ENCODE peak calls at places on chromosome 16, in ten cellular contexts. One of them, this sample, is unnamed.

GRCh38 chr16:27436065-27436464 is 34.1 kb downstream of the IL21R start:
- DNase-seq in thoracic aorta: no peak
- DNase-seq in activated CD8-positive, alpha-beta T cell treated with anti-CD3 and anti-CD28 coated beads, Interleukin-2, amount 10 ng/mL, durations not matched to agents 7 days and 5 days: peak; percentile 16
- DNase-seq in astrocyte of the cerebellum: no peak
- DNase-seq in C1 segment of cervical spinal cord: no peak
- DNase-seq in AG04450: no peak
- DNase-seq in Peyer's patch: peak; percentile 27
- DNase-seq in HAP-1: no peak
- DNase-seq in GM03348: no peak
- DNase-seq in M059J: no peak
- DNase-seq in this sample: peak; percentile 13

GRCh38 chr16:75108792-75109731 is 7.5 kb downstream of the LDHD start:
- DNase-seq in thoracic aorta: peak; percentile 85
- DNase-seq in activated CD8-positive, alpha-beta T cell treated with anti-CD3 and anti-CD28 coated beads, Interleukin-2, amount 10 ng/mL, durations not matched to agents 7 days and 5 days: peak; percentile 57
- DNase-seq in astrocyte of the cerebellum: peak; percentile 83
- DNase-seq in C1 segment of cervical spinal cord: peak; percentile 74
- DNase-seq in AG04450: peak; percentile 79
- DNase-seq in Peyer's patch: peak; percentile 90
- DNase-seq in HAP-1: no peak
- DNase-seq in GM03348: peak; percentile 87
- DNase-seq in M059J: peak; percentile 99
- DNase-seq in this sample: peak; percentile 77

GRCh38 chr16:21279501-21279900 is 1.4 kb upstream of the CRYM start:
- DNase-seq in thoracic aorta: no peak
- DNase-seq in activated CD8-positive, alpha-beta T cell treated with anti-CD3 and anti-CD28 coated beads, Interleukin-2, amount 10 ng/mL, durations not matched to agents 7 days and 5 days: no peak
- DNase-seq in astrocyte of the cerebellum: no peak
- DNase-seq in C1 segment of cervical spinal cord: no peak
- DNase-seq in AG04450: no peak
- DNase-seq in Peyer's patch: no peak
- DNase-seq in HAP-1: no peak
- DNase-seq in GM03348: no peak
- DNase-seq in M059J: no peak
- DNase-seq in this sample: no peak

GRCh38 chr16:85517780-85518179 is 95.3 kb upstream of the GSE1 start:
- DNase-seq in thoracic aorta: no peak
- DNase-seq in activated CD8-positive, alpha-beta T cell treated with anti-CD3 and anti-CD28 coated beads, Interleukin-2, amount 10 ng/mL, durations not matched to agents 7 days and 5 days: no peak
- DNase-seq in astrocyte of the cerebellum: no peak
- DNase-seq in C1 segment of cervical spinal cord: no peak
- DNase-seq in AG04450: no peak
- DNase-seq in Peyer's patch: no peak
- DNase-seq in HAP-1: no peak
- DNase-seq in GM03348: no peak
- DNase-seq in M059J: no peak
- DNase-seq in this sample: no peak

GRCh38 chr16:65547799-65548446 is 426.1 kb upstream of the CDH11 start:
- DNase-seq in thoracic aorta: no peak
- DNase-seq in activated CD8-positive, alpha-beta T cell treated with anti-CD3 and anti-CD28 coated beads, Interleukin-2, amount 10 ng/mL, durations not matched to agents 7 days and 5 days: no peak
- DNase-seq in astrocyte of the cerebellum: peak; percentile 99
- DNase-seq in C1 segment of cervical spinal cord: no peak
- DNase-seq in AG04450: peak; percentile 83
- DNase-seq in Peyer's patch: no peak
- DNase-seq in HAP-1: no peak
- DNase-seq in GM03348: peak; percentile 87
- DNase-seq in M059J: peak; percentile 76
- DNase-seq in this sample: no peak

GRCh38 chr16:3058173-3059030 is 7.0 kb upstream of the IL32 start:
- DNase-seq in thoracic aorta: no peak
- DNase-seq in activated CD8-positive, alpha-beta T cell treated with anti-CD3 and anti-CD28 coated beads, Interleukin-2, amount 10 ng/mL, durations not matched to agents 7 days and 5 days: peak; percentile 81
- DNase-seq in astrocyte of the cerebellum: no peak
- DNase-seq in C1 segment of cervical spinal cord: no peak
- DNase-seq in AG04450: no peak
- DNase-seq in Peyer's patch: peak; percentile 89
- DNase-seq in HAP-1: peak; percentile 72
- DNase-seq in GM03348: no peak
- DNase-seq in M059J: peak; percentile 42
- DNase-seq in this sample: peak; percentile 78

GRCh38 chr16:81469183-81469677 is 24.6 kb downstream of the CMIP start:
- DNase-seq in thoracic aorta: no peak
- DNase-seq in activated CD8-positive, alpha-beta T cell treated with anti-CD3 and anti-CD28 coated beads, Interleukin-2, amount 10 ng/mL, durations not matched to agents 7 days and 5 days: no peak
- DNase-seq in astrocyte of the cerebellum: no peak
- DNase-seq in C1 segment of cervical spinal cord: no peak
- DNase-seq in AG04450: no peak
- DNase-seq in Peyer's patch: no peak
- DNase-seq in HAP-1: no peak
- DNase-seq in GM03348: no peak
- DNase-seq in M059J: no peak
- DNase-seq in this sample: no peak

GRCh38 chr16:3904875-3905274 is 24.4 kb upstream of the CREBBP start:
- DNase-seq in thoracic aorta: no peak
- DNase-seq in activated CD8-positive, alpha-beta T cell treated with anti-CD3 and anti-CD28 coated beads, Interleukin-2, amount 10 ng/mL, durations not matched to agents 7 days and 5 days: no peak
- DNase-seq in astrocyte of the cerebellum: no peak
- DNase-seq in C1 segment of cervical spinal cord: no peak
- DNase-seq in AG04450: no peak
- DNase-seq in Peyer's patch: no peak
- DNase-seq in HAP-1: no peak
- DNase-seq in GM03348: no peak
- DNase-seq in M059J: peak; percentile 69
- DNase-seq in this sample: no peak

GRCh38 chr16:28999577-28999976 is 14.7 kb downstream of the LAT start:
- DNase-seq in thoracic aorta: no peak
- DNase-seq in activated CD8-positive, alpha-beta T cell treated with anti-CD3 and anti-CD28 coated beads, Interleukin-2, amount 10 ng/mL, durations not matched to agents 7 days and 5 days: no peak
- DNase-seq in astrocyte of the cerebellum: no peak
- DNase-seq in C1 segment of cervical spinal cord: no peak
- DNase-seq in AG04450: no peak
- DNase-seq in Peyer's patch: no peak
- DNase-seq in HAP-1: no peak
- DNase-seq in GM03348: no peak
- DNase-seq in M059J: no peak
- DNase-seq in this sample: no peak

GRCh38 chr16:83675136-83675535 is 132.6 kb upstream of the HSBP1 start:
- DNase-seq in thoracic aorta: no peak
- DNase-seq in activated CD8-positive, alpha-beta T cell treated with anti-CD3 and anti-CD28 coated beads, Interleukin-2, amount 10 ng/mL, durations not matched to agents 7 days and 5 days: no peak
- DNase-seq in astrocyte of the cerebellum: no peak
- DNase-seq in C1 segment of cervical spinal cord: no peak
- DNase-seq in AG04450: no peak
- DNase-seq in Peyer's patch: no peak
- DNase-seq in HAP-1: no peak
- DNase-seq in GM03348: no peak
- DNase-seq in M059J: no peak
- DNase-seq in this sample: no peak

GRCh38 chr16:65808735-65809134 is 557.8 kb upstream of the CDH5 start:
- DNase-seq in thoracic aorta: no peak
- DNase-seq in activated CD8-positive, alpha-beta T cell treated with anti-CD3 and anti-CD28 coated beads, Interleukin-2, amount 10 ng/mL, durations not matched to agents 7 days and 5 days: no peak
- DNase-seq in astrocyte of the cerebellum: no peak
- DNase-seq in C1 segment of cervical spinal cord: no peak
- DNase-seq in AG04450: no peak
- DNase-seq in Peyer's patch: no peak
- DNase-seq in HAP-1: no peak
- DNase-seq in GM03348: no peak
- DNase-seq in M059J: no peak
- DNase-seq in this sample: no peak

GRCh38 chr16:1311738-1312458 is 2.5 kb downstream of the UBE2I start:
- DNase-seq in thoracic aorta: no peak
- DNase-seq in activated CD8-positive, alpha-beta T cell treated with anti-CD3 and anti-CD28 coated beads, Interleukin-2, amount 10 ng/mL, durations not matched to agents 7 days and 5 days: no peak
- DNase-seq in astrocyte of the cerebellum: no peak
- DNase-seq in C1 segment of cervical spinal cord: no peak
- DNase-seq in AG04450: no peak
- DNase-seq in Peyer's patch: no peak
- DNase-seq in HAP-1: no peak
- DNase-seq in GM03348: peak; percentile 58
- DNase-seq in M059J: no peak
- DNase-seq in this sample: no peak

GRCh38 chr16:14146445-14146844 is 75.3 kb downstream of the MRTFB start:
- DNase-seq in thoracic aorta: no peak
- DNase-seq in activated CD8-positive, alpha-beta T cell treated with anti-CD3 and anti-CD28 coated beads, Interleukin-2, amount 10 ng/mL, durations not matched to agents 7 days and 5 days: no peak
- DNase-seq in astrocyte of the cerebellum: no peak
- DNase-seq in C1 segment of cervical spinal cord: no peak
- DNase-seq in AG04450: no peak
- DNase-seq in Peyer's patch: peak; percentile 49
- DNase-seq in HAP-1: no peak
- DNase-seq in GM03348: no peak
- DNase-seq in M059J: no peak
- DNase-seq in this sample: no peak

This sample was measured in colonic mucosa.